ENCODE peak calls at places on chromosomes 12 and 14, in eight cellular contexts. M is choroid plexus epithelial cell; F is NCI-H1105; D is neural progenitor cell; Y is stimulated activated CD4-positive, alpha-beta T cell treated with anti-CD3 and anti-CD28 coated beads, Interleukin-15, amount 100 ng/mL, for 1 hour; B is MCF 10A; H is anterior cingulate cortex; U is GM13977. O is an unnamed sample.

GRCh38 chr12:102964872-102965271 is 7.4 kb downstream of the ASCL1 start:
- DNase-seq in M (no peak), F (peak), D (peak), Y (no peak), B (no peak), H (no peak), U (peak), O (no peak)

GRCh38 chr12:92096346-92097136 is 49.1 kb downstream of the BTG1 start:
- DNase-seq in M (peak), F (no peak), D (peak), Y (no peak), B (no peak), H (no peak), U (no peak), O (no peak)

GRCh38 chr12:31558521-31558920 is 32.4 kb downstream of the DENND5B start:
- DNase-seq in M (no peak), F (no peak), D (no peak), Y (no peak), B (no peak), H (no peak), U (no peak), O (no peak)

GRCh38 chr14:54881235-54881760 is 21.3 kb downstream of the GCH1 start:
- DNase-seq in M (peak), F (no peak), D (no peak), Y (no peak), B (peak), H (no peak), U (peak), O (peak)

GRCh38 chr12:41709463-41710285 is 435.0 kb downstream of the GXYLT1 start:
- DNase-seq in M (peak), F (no peak), D (no peak), Y (no peak), B (peak), H (no peak), U (no peak), O (no peak)

GRCh38 chr14:75274899-75275569 is 3.6 kb upstream of the FOS start:
- DNase-seq in M (peak), F (no peak), D (no peak), Y (no peak), B (peak), H (peak), U (peak), O (no peak)

GRCh38 chr14:96250545-96250944 is 5.5 kb upstream of the BDKRB1 start:
- DNase-seq in M (no peak), F (no peak), D (no peak), Y (no peak), B (no peak), H (no peak), U (no peak), O (no peak)

GRCh38 chr14:96049932-96050331 is 10.8 kb downstream of the C14orf132 start:
- DNase-seq in M (no peak), F (no peak), D (no peak), Y (no peak), B (no peak), H (no peak), U (no peak), O (no peak)

GRCh38 chr14:35879654-35880249 is 53.6 kb downstream of the BRMS1L start:
- DNase-seq in M (peak), F (no peak), D (peak), Y (no peak), B (peak), H (no peak), U (peak), O (peak)

GRCh38 chr12:116881867-116882507 is 746 bp upstream of the HRK start:
- DNase-seq in M (no peak), F (no peak), D (peak), Y (no peak), B (no peak), H (no peak), U (no peak), O (no peak)

GRCh38 chr12:85720308-85721033 is 115.7 kb downstream of the RASSF9 start:
- DNase-seq in M (no peak), F (no peak), D (no peak), Y (no peak), B (no peak), H (no peak), U (no peak), O (no peak)

GRCh38 chr14:103890836-103891666 is 37.2 kb upstream of the TDRD9 start:
- DNase-seq in M (no peak), F (no peak), D (no peak), Y (no peak), B (no peak), H (no peak), U (no peak), O (no peak)

GRCh38 chr14:96582641-96582980 is 80.4 kb downstream of the PAPOLA start:
- DNase-seq in M (no peak), F (no peak), D (no peak), Y (no peak), B (no peak), H (no peak), U (no peak), O (no peak)

GRCh38 chr14:37584211-37585100 is 10.6 kb downstream of the FOXA1 start:
- DNase-seq in M (no peak), F (no peak), D (no peak), Y (no peak), B (no peak), H (no peak), U (peak), O (no peak)

GRCh38 chr12:15590180-15590826 is 198.9 kb downstream of the EPS8 start:
- DNase-seq in M (peak), F (peak), D (peak), Y (no peak), B (peak), H (peak), U (peak), O (peak)

GRCh38 chr12:47591795-47592194 is 114.0 kb downstream of the RPAP3 start:
- DNase-seq in M (peak), F (no peak), D (no peak), Y (no peak), B (no peak), H (no peak), U (no peak), O (no peak)

GRCh38 chr14:53412819-53413664 is 259.9 kb upstream of the DDHD1 start:
- DNase-seq in M (peak), F (no peak), D (peak), Y (no peak), B (peak), H (no peak), U (peak), O (peak)

GRCh38 chr14:101834387-101835165 is 73.1 kb downstream of the PPP2R5C start:
- DNase-seq in M (peak), F (no peak), D (no peak), Y (no peak), B (no peak), H (no peak), U (no peak), O (no peak)

GRCh38 chr12:62438098-62438692 is 28.4 kb upstream of the MON2 start:
- DNase-seq in M (peak), F (no peak), D (peak), Y (no peak), B (peak), H (no peak), U (peak), O (peak)

GRCh38 chr12:56377310-56377988 is 14.8 kb upstream of the APOF start:
- DNase-seq in M (peak), F (no peak), D (peak), Y (no peak), B (peak), H (no peak), U (no peak), O (peak)

GRCh38 chr12:12784911-12785814 is at the start of gene APOLD1:
- DNase-seq in M (peak), F (no peak), D (peak), Y (no peak), B (no peak), H (no peak), U (no peak), O (no peak)

GRCh38 chr12:71799105-71799504 is 40.5 kb upstream of the TBC1D15 start:
- DNase-seq in M (peak), F (no peak), D (peak), Y (no peak), B (peak), H (no peak), U (no peak), O (peak)

GRCh38 chr14:61925043-61925442 is 162.8 kb downstream of the SNAPC1 start:
- DNase-seq in M (peak), F (no peak), D (peak), Y (no peak), B (peak), H (no peak), U (peak), O (no peak)

GRCh38 chr12:22700126-22700525 is 75.2 kb downstream of the ETNK1 start:
- DNase-seq in M (peak), F (no peak), D (no peak), Y (no peak), B (no peak), H (no peak), U (no peak), O (no peak)

GRCh38 chr14:52910597-52910996 is 40.3 kb downstream of the FERMT2 start:
- DNase-seq in M (peak), F (no peak), D (no peak), Y (no peak), B (no peak), H (no peak), U (no peak), O (no peak)

GRCh38 chr12:93461503-93461902 is 5.8 kb upstream of the MRPL42 start:
- DNase-seq in M (peak), F (no peak), D (no peak), Y (no peak), B (peak), H (no peak), U (no peak), O (no peak)

GRCh38 chr12:53235742-53236442 is 3.9 kb upstream of the RARG start:
- DNase-seq in M (no peak), F (no peak), D (no peak), Y (no peak), B (no peak), H (no peak), U (no peak), O (no peak)

GRCh38 chr12:2390133-2390532 is 337.3 kb downstream of the CACNA1C start:
- DNase-seq in M (no peak), F (no peak), D (no peak), Y (no peak), B (peak), H (no peak), U (no peak), O (peak)

O was measured in RWPE1.